ENCODE peak calls at places on chromosomes 2 and 18, in five cellular contexts. Q is vagina; D is sciatic nerve; A is naive thymus-derived CD8-positive, alpha-beta T cell; W is activated CD8-positive, alpha-beta memory T cell treated with anti-CD3 and anti-CD28 coated beads for 24 hours. H is an unnamed sample.
A peak's percentile ranks its signal among the peaks of the same experiment; 100 is the strongest.

GRCh38 chr18:63119647-63120046 is 199.9 kb downstream of the BCL2 start:
- DNase-seq in A (no peak), D (no peak), W (peak; percentile 56), Q (no peak), H (no peak)

GRCh38 chr2:134218928-134219707 is 34.8 kb upstream of the MGAT5 start:
- DNase-seq in D (no peak), A (peak; percentile 38), W (peak; percentile 70), Q (no peak), H (no peak)

GRCh38 chr2:65278450-65279030 is 50.9 kb downstream of the ACTR2 start:
- DNase-seq in A (no peak), W (no peak), Q (no peak), D (no peak), H (no peak)

GRCh38 chr2:239297142-239298125 is 103.4 kb downstream of the HDAC4 start:
- DNase-seq in D (peak; percentile 50), W (no peak), Q (no peak), A (no peak), H (peak; percentile 51)

GRCh38 chr18:79965119-79965902 is 868 bp downstream of the HSBP1L1 start:
- DNase-seq in D (peak; percentile 66), Q (peak; percentile 80), W (no peak), A (peak; percentile 29), H (no peak)

GRCh38 chr18:43931439-43931838 is 654.1 kb upstream of the SYT4 start:
- DNase-seq in W (no peak), D (no peak), Q (no peak), A (no peak), H (no peak)

GRCh38 chr2:96195410-96196071 is 13.1 kb downstream of the STARD7 start:
- DNase-seq in W (no peak), Q (no peak), A (no peak), D (no peak), H (no peak)

GRCh38 chr2:221308507-221309054 is 263.5 kb downstream of the EPHA4 start:
- DNase-seq in A (no peak), Q (no peak), D (no peak), W (no peak), H (no peak)

GRCh38 chr18:60112369-60112768 is 212.6 kb downstream of the PMAIP1 start:
- DNase-seq in W (no peak), A (no peak), D (no peak), Q (no peak), H (no peak)

GRCh38 chr18:70422061-70422965 is 133.5 kb downstream of the SOCS6 start:
- DNase-seq in Q (no peak), D (peak; percentile 82), W (no peak), A (no peak), H (no peak)

GRCh38 chr18:77133920-77134496 is 1.4 kb upstream of the MBP start:
- DNase-seq in Q (no peak), W (peak; percentile 57), A (no peak), D (peak; percentile 69), H (no peak)

GRCh38 chr18:48926420-48926857 is 24.3 kb downstream of the SMAD7 start:
- DNase-seq in Q (no peak), A (no peak), W (no peak), D (no peak), H (no peak)

GRCh38 chr2:60064687-60065361 is 488.6 kb downstream of the BCL11A start:
- DNase-seq in W (no peak), D (no peak), Q (no peak), A (no peak), H (no peak)

GRCh38 chr2:171124512-171124911 is 36.2 kb downstream of the TLK1 start:
- DNase-seq in W (no peak), A (no peak), Q (no peak), D (no peak), H (no peak)

GRCh38 chr2:208466133-208466919 is 59.7 kb downstream of the PTH2R start:
- DNase-seq in A (no peak), D (no peak), W (no peak), Q (no peak), H (no peak)

GRCh38 chr2:170929686-170930050 is 615 bp downstream of the GORASP2 start:
- DNase-seq in Q (no peak), A (peak; percentile 2), W (no peak), D (peak; percentile 72), H (peak; percentile 75)

GRCh38 chr2:173751245-173751975 is 213.8 kb downstream of the SP3 start:
- DNase-seq in A (no peak), W (no peak), Q (no peak), D (no peak), H (no peak)

GRCh38 chr2:12587729-12588522 is 128.8 kb upstream of the TRIB2 start:
- DNase-seq in A (no peak), D (no peak), W (no peak), Q (no peak), H (no peak)

GRCh38 chr2:48651127-48651526 is 33.5 kb downstream of the GTF2A1L start:
- DNase-seq in W (no peak), A (no peak), D (no peak), Q (no peak), H (no peak)

GRCh38 chr2:83069724-83070123 is 1389.4 kb downstream of the SUCLG1 start:
- DNase-seq in D (no peak), Q (no peak), W (no peak), A (no peak), H (no peak)

GRCh38 chr18:36887055-36887570 is 58.2 kb downstream of the KIAA1328 start:
- DNase-seq in Q (no peak), W (no peak), D (no peak), A (no peak), H (no peak)

GRCh38 chr2:239944706-239945551 is 80.2 kb downstream of the NDUFA10 start:
- DNase-seq in Q (no peak), D (peak; percentile 64), A (peak; percentile 15), W (no peak), H (peak; percentile 75)

GRCh38 chr2:166516712-166517303 is 22.8 kb upstream of the SCN7A start:
- DNase-seq in D (no peak), A (no peak), W (no peak), Q (no peak), H (no peak)

GRCh38 chr2:84451579-84451978 is 7.5 kb downstream of the SUCLG1 start:
- DNase-seq in Q (no peak), W (no peak), D (no peak), A (no peak), H (no peak)

GRCh38 chr2:64989982-64990614 is 899 bp downstream of the SLC1A4 start:
- DNase-seq in D (peak; percentile 63), Q (no peak), A (no peak), W (no peak), H (peak; percentile 70)

GRCh38 chr2:40242315-40242714 is 209.6 kb downstream of the SLC8A1 start:
- DNase-seq in Q (no peak), D (no peak), A (no peak), W (no peak), H (no peak)

GRCh38 chr18:58229162-58229561 is 185.1 kb downstream of the NEDD4L start:
- DNase-seq in W (no peak), A (no peak), Q (no peak), D (no peak), H (no peak)

GRCh38 chr2:168427451-168427850 is 28.6 kb upstream of the CERS6 start:
- DNase-seq in D (no peak), Q (no peak), A (no peak), W (no peak), H (no peak)

H was measured in suprapubic skin.